ENCODE peak calls at places on chromosomes 1 and 21, in nine cellular contexts. W is occipital lobe; K is RWPE1; P is Kasumi-1; V is NCI-H1105 treated with DMSO at 0.1 percent for 48 hours; I is stimulated activated CD8-positive, alpha-beta memory T cell treated with anti-CD3 and anti-CD28 coated beads, Interleukin-4, amount 100 ng/mL, for 48 hours; Z is cardiac fibroblast; D is endodermal cell; T is left cardiac atrium. J is an unnamed sample.

GRCh38 chr1:185376840-185377635 is 60.0 kb upstream of the IVNS1ABP start:
- DNase-seq in W (no peak), K (no peak), P (peak; percentile 52), V (no peak), I (no peak), Z (no peak), D (no peak), T (no peak), J (no peak)

GRCh38 chr1:108108119-108108518 is 92.0 kb downstream of the SLC25A24 start:
- DNase-seq in W (no peak), K (no peak), P (no peak), V (no peak), I (no peak), Z (no peak), D (no peak), T (no peak), J (no peak)

GRCh38 chr1:150272379-150272840 is at the start of gene C1orf54:
- DNase-seq in W (no peak), K (no peak), P (peak; percentile 80), V (no peak), I (no peak), Z (peak; percentile 73), D (peak; percentile 90), T (peak; percentile 61), J (peak; percentile 9)

GRCh38 chr1:160308451-160309182 is 23.7 kb upstream of the PEX19 start:
- DNase-seq in W (no peak), K (no peak), P (no peak), V (no peak), I (no peak), Z (no peak), D (no peak), T (no peak), J (no peak)

GRCh38 chr1:174726167-174726879 is 273.4 kb upstream of the CACYBP start:
- DNase-seq in W (no peak), K (no peak), P (peak; percentile 57), V (peak; percentile 24), I (no peak), Z (peak; percentile 59), D (no peak), T (no peak), J (no peak)

GRCh38 chr1:155183775-155184221 is 10.1 kb downstream of the TRIM46 start:
- DNase-seq in W (no peak), K (no peak), P (no peak), V (no peak), I (no peak), Z (no peak), D (no peak), T (peak; percentile 16), J (no peak)

GRCh38 chr1:43885311-43885801 is 48.2 kb upstream of the ARTN start:
- DNase-seq in W (no peak), K (peak; percentile 94), P (no peak), V (no peak), I (no peak), Z (no peak), D (peak; percentile 85), T (no peak), J (no peak)

GRCh38 chr1:176994926-176995596 is 169.5 kb downstream of the ASTN1 start:
- DNase-seq in W (no peak), K (peak; percentile 19), P (no peak), V (no peak), I (no peak), Z (no peak), D (no peak), T (no peak), J (no peak)

GRCh38 chr1:171910786-171911185 is 69.5 kb downstream of the DNM3 start:
- DNase-seq in W (no peak), K (no peak), P (no peak), V (no peak), I (no peak), Z (no peak), D (no peak), T (no peak), J (no peak)

GRCh38 chr1:89929467-89930063 is 65.3 kb upstream of the ZNF326 start:
- DNase-seq in W (no peak), K (no peak), P (no peak), V (no peak), I (no peak), Z (no peak), D (no peak), T (no peak), J (no peak)

GRCh38 chr1:8026153-8026975 is at the start of gene ERRFI1:
- DNase-seq in W (peak; percentile 90), K (peak; percentile 93), P (peak; percentile 65), V (peak; percentile 91), I (peak; percentile 92), Z (peak; percentile 98), D (peak; percentile 97), T (peak; percentile 95), J (peak; percentile 71)

GRCh38 chr1:85361106-85361505 is 84.7 kb upstream of the BCL10 start:
- DNase-seq in W (peak; percentile 5), K (no peak), P (no peak), V (no peak), I (no peak), Z (peak; percentile 65), D (no peak), T (no peak), J (no peak)

GRCh38 chr1:85576642-85577420 is 3.7 kb upstream of the CCN1 start:
- DNase-seq in W (no peak), K (peak; percentile 74), P (peak; percentile 60), V (peak; percentile 35), I (peak; percentile 74), Z (peak; percentile 95), D (peak; percentile 95), T (peak; percentile 91), J (no peak)

GRCh38 chr1:108079550-108079949 is 114.6 kb upstream of the VAV3 start:
- DNase-seq in W (no peak), K (no peak), P (peak; percentile 65), V (no peak), I (peak; percentile 53), Z (no peak), D (no peak), T (no peak), J (peak; percentile 82)

GRCh38 chr1:234532511-234532922 is 53.5 kb upstream of the TARBP1 start:
- DNase-seq in W (peak; percentile 50), K (no peak), P (no peak), V (no peak), I (no peak), Z (peak; percentile 71), D (no peak), T (no peak), J (no peak)

GRCh38 chr1:162972768-162973167 is 96.4 kb upstream of the RGS4 start:
- DNase-seq in W (no peak), K (no peak), P (no peak), V (no peak), I (no peak), Z (peak; percentile 45), D (no peak), T (no peak), J (no peak)

GRCh38 chr1:28565040-28565439 is 12.2 kb downstream of the TRNAU1AP start:
- DNase-seq in W (no peak), K (no peak), P (no peak), V (no peak), I (no peak), Z (no peak), D (no peak), T (no peak), J (no peak)

GRCh38 chr1:50454911-50455310 is 31.7 kb upstream of the DMRTA2 start:
- DNase-seq in W (no peak), K (no peak), P (no peak), V (no peak), I (no peak), Z (no peak), D (no peak), T (no peak), J (no peak)

GRCh38 chr21:17660449-17660848 is 47.7 kb upstream of the BTG3 start:
- DNase-seq in W (no peak), K (peak; percentile 18), P (no peak), V (no peak), I (no peak), Z (no peak), D (no peak), T (no peak), J (no peak)

GRCh38 chr1:92329356-92330129 is 30.7 kb downstream of the RPAP2 start:
- DNase-seq in W (no peak), K (peak; percentile 13), P (no peak), V (no peak), I (no peak), Z (no peak), D (no peak), T (no peak), J (no peak)

GRCh38 chr1:243731301-243731891 is 118.6 kb downstream of the AKT3 start:
- DNase-seq in W (no peak), K (no peak), P (peak; percentile 46), V (no peak), I (no peak), Z (peak; percentile 83), D (no peak), T (peak; percentile 33), J (no peak)

GRCh38 chr1:119859647-119860046 is 36.7 kb downstream of the ADAM30 start:
- DNase-seq in W (no peak), K (peak; percentile 67), P (peak; percentile 73), V (no peak), I (no peak), Z (peak; percentile 77), D (no peak), T (no peak), J (peak; percentile 65)

GRCh38 chr1:236890152-236891056 is 95.3 kb downstream of the MTR start:
- DNase-seq in W (no peak), K (no peak), P (no peak), V (no peak), I (no peak), Z (peak; percentile 58), D (no peak), T (peak; percentile 27), J (no peak)

GRCh38 chr21:45451771-45452182 is 46.8 kb downstream of the COL18A1 start:
- DNase-seq in W (no peak), K (no peak), P (no peak), V (no peak), I (no peak), Z (no peak), D (no peak), T (peak; percentile 18), J (no peak)

GRCh38 chr1:198934901-198935301 is 296.1 kb downstream of the PTPRC start:
- DNase-seq in W (no peak), K (peak; percentile 30), P (peak; percentile 32), V (peak; percentile 62), I (peak; percentile 54), Z (peak; percentile 33), D (no peak), T (no peak), J (peak; percentile 34)

GRCh38 chr1:156162430-156163037 is 9.1 kb downstream of the SEMA4A start:
- DNase-seq in W (no peak), K (no peak), P (no peak), V (no peak), I (no peak), Z (peak; percentile 77), D (no peak), T (no peak), J (no peak)

GRCh38 chr1:204505674-204506073 is 10.5 kb upstream of the MDM4 start:
- DNase-seq in W (no peak), K (no peak), P (peak; percentile 28), V (no peak), I (no peak), Z (no peak), D (no peak), T (no peak), J (no peak)

GRCh38 chr1:45846931-45847330 is 43.5 kb downstream of the MAST2 start:
- DNase-seq in W (no peak), K (no peak), P (no peak), V (no peak), I (no peak), Z (peak; percentile 51), D (no peak), T (no peak), J (no peak)

GRCh38 chr1:27858072-27858948 is 14.0 kb upstream of the THEMIS2 start:
- DNase-seq in W (peak; percentile 59), K (peak; percentile 81), P (peak; percentile 89), V (peak; percentile 66), I (peak; percentile 93), Z (peak; percentile 90), D (peak; percentile 96), T (peak; percentile 85), J (peak; percentile 70)

GRCh38 chr21:32819702-32820101 is 48.1 kb upstream of the PAXBP1 start:
- DNase-seq in W (no peak), K (no peak), P (no peak), V (no peak), I (no peak), Z (peak; percentile 92), D (no peak), T (peak; percentile 49), J (no peak)

GRCh38 chr1:198158766-198159589 is 2.2 kb downstream of the NEK7 start:
- DNase-seq in W (peak; percentile 89), K (peak; percentile 99), P (peak; percentile 92), V (peak; percentile 93), I (peak; percentile 91), Z (peak; percentile 93), D (peak; percentile 97), T (peak; percentile 93), J (peak; percentile 87)

J was measured in GDM1.